ENCODE peak calls at places on chromosomes 3 and 15, in four cellular contexts. A is LoVo, E is NCI-H1105, C is mesothelial cell of epicardium. X is an unnamed sample.

GRCh38 chr15:53447053-53447574 is 312.3 kb downstream of the WDR72 start:
- DNase-seq in A (no peak), E (no peak), C (no peak), X (no peak)

GRCh38 chr3:9955611-9956352 is 3.6 kb upstream of the PRRT3 start:
- DNase-seq in E (no peak), C (no peak), A (no peak), X (no peak)

GRCh38 chr3:171458857-171459129 is 1.4 kb downstream of the TNIK start:
- DNase-seq in A (no peak), C (no peak), E (no peak), X (peak)

GRCh38 chr3:9676780-9677179 is 26.9 kb upstream of the CPNE9 start:
- DNase-seq in C (no peak), A (no peak), E (no peak), X (no peak)

GRCh38 chr3:135325096-135325495 is 530.0 kb downstream of the EPHB1 start:
- DNase-seq in E (peak), A (peak), C (no peak), X (no peak)

GRCh38 chr3:49799761-49800160 is at the start of gene CDHR4:
- DNase-seq in C (no peak), E (no peak), A (peak), X (peak)

GRCh38 chr3:16090013-16090412 is 84.5 kb upstream of the GALNT15 start:
- DNase-seq in A (no peak), C (no peak), E (no peak), X (no peak)

GRCh38 chr15:100429116-100429728 is 87.4 kb upstream of the ADAMTS17 start:
- DNase-seq in C (no peak), E (no peak), A (no peak), X (no peak)

GRCh38 chr3:67288707-67289106 is 290.6 kb downstream of the KBTBD8 start:
- DNase-seq in A (no peak), C (no peak), E (no peak), X (no peak)

GRCh38 chr15:33699691-33700447 is 268.4 kb upstream of the CHRM5 start:
- DNase-seq in C (no peak), A (no peak), E (no peak), X (peak)

GRCh38 chr3:129358177-129359101 is 70.0 kb downstream of the EFCAB12 start:
- DNase-seq in E (peak), C (no peak), A (no peak), X (peak)

GRCh38 chr15:51076898-51077564 is 17.7 kb downstream of the TNFAIP8L3 start:
- DNase-seq in E (no peak), A (no peak), C (no peak), X (peak)

GRCh38 chr15:68368731-68369435 is 63.1 kb downstream of the ITGA11 start:
- DNase-seq in C (no peak), E (no peak), A (no peak), X (no peak)